ENCODE peak calls at places on chromosome 1, in six cellular contexts. N is left ventricle myocardium superior; Z is stimulated activated CD8-positive, alpha-beta memory T cell treated with anti-CD3 and anti-CD28 coated beads, Interleukin-2, amount 100 ng/mL, for 1 hour; L is body of pancreas; F is GOT3; D is CD4-positive, CD25-positive, alpha-beta regulatory T cell. X is an unnamed sample.

GRCh38 chr1:87111659-87112339 is 197.4 kb downstream of the HS2ST1 start:
- DNase-seq in F (no peak), Z (no peak), L (no peak), N (no peak), D (no peak), X (no peak)

GRCh38 chr1:209884249-209884648 is 53.8 kb upstream of the SYT14 start:
- DNase-seq in L (no peak), Z (no peak), N (no peak), D (no peak), F (no peak), X (no peak)

GRCh38 chr1:224399887-224400286 is 34.7 kb downstream of the WDR26 start:
- DNase-seq in L (no peak), Z (no peak), D (no peak), N (no peak), F (no peak), X (no peak)

GRCh38 chr1:117565745-117566455 is 39.9 kb upstream of the TENT5C start:
- DNase-seq in D (no peak), Z (no peak), F (no peak), L (no peak), N (no peak), X (no peak)

GRCh38 chr1:162541619-162542141 is 19.8 kb upstream of the UAP1 start:
- DNase-seq in N (peak; percentile 43), L (no peak), F (no peak), Z (no peak), D (no peak), X (no peak)

GRCh38 chr1:77668924-77669449 is 13.5 kb downstream of the ZZZ3 start:
- DNase-seq in D (no peak), N (no peak), F (no peak), Z (no peak), L (no peak), X (no peak)

GRCh38 chr1:212692774-212693644 is 6.6 kb downstream of the BATF3 start:
- DNase-seq in D (no peak), Z (no peak), L (no peak), F (no peak), N (no peak), X (no peak)

GRCh38 chr1:182248721-182249120 is 142.9 kb downstream of the GLUL start:
- DNase-seq in N (no peak), L (no peak), Z (no peak), F (no peak), D (no peak), X (no peak)

GRCh38 chr1:213539464-213539863 is 448.3 kb upstream of the PROX1 start:
- DNase-seq in F (no peak), Z (no peak), L (no peak), N (no peak), D (no peak), X (no peak)

GRCh38 chr1:203665986-203666385 is 39.4 kb downstream of the ATP2B4 start:
- DNase-seq in F (no peak), L (no peak), D (no peak), Z (no peak), N (no peak), X (no peak)

GRCh38 chr1:119632103-119632490 is 16.0 kb downstream of the ZNF697 start:
- DNase-seq in D (no peak), Z (no peak), N (peak; percentile 72), F (no peak), L (peak; percentile 25), X (no peak)

GRCh38 chr1:28950006-28950405 is 35.6 kb downstream of the EPB41 start:
- DNase-seq in F (no peak), D (no peak), N (no peak), L (no peak), Z (no peak), X (no peak)

GRCh38 chr1:212814989-212815388 is 23.3 kb downstream of the TATDN3 start:
- DNase-seq in D (no peak), Z (no peak), F (no peak), L (peak; percentile 15), N (no peak), X (no peak)

GRCh38 chr1:46533179-46533864 is 18.1 kb downstream of the KNCN start:
- DNase-seq in F (no peak), L (peak; percentile 24), Z (peak; percentile 16), N (peak; percentile 72), D (peak; percentile 56), X (peak; percentile 50)

GRCh38 chr1:99811075-99811474 is 39.1 kb upstream of the AGL start:
- DNase-seq in D (no peak), N (no peak), Z (no peak), L (no peak), F (no peak), X (no peak)

GRCh38 chr1:78839704-78840277 is 166.7 kb downstream of the ADGRL4 start:
- DNase-seq in D (peak; percentile 9), Z (no peak), N (no peak), L (peak; percentile 30), F (no peak), X (peak; percentile 25)